ENCODE peak calls at places on chromosomes 1 and 21, in four cellular contexts. S is lung, D is fibroblast of pulmonary artery, N is SK-N-SH. H is an unnamed sample.

GRCh38 chr1:31772669-31773248 is 8.6 kb upstream of the ADGRB2 start:
- DNase-seq in S (no peak), D (no peak), N (no peak), H (no peak)

GRCh38 chr1:184289825-184290550 is 96.8 kb upstream of the C1orf21 start:
- DNase-seq in S (no peak), D (no peak), N (no peak), H (no peak)

GRCh38 chr1:33683913-33684312 is 180.0 kb upstream of the HMGB4 start:
- DNase-seq in S (no peak), D (no peak), N (peak; percentile 87), H (no peak)

GRCh38 chr1:227214170-227214569 is 104.1 kb downstream of the CDC42BPA start:
- DNase-seq in S (no peak), D (no peak), N (no peak), H (no peak)

GRCh38 chr1:24141311-24141997 is 1.5 kb downstream of the IL22RA1 start:
- DNase-seq in S (no peak), D (no peak), N (no peak), H (no peak)

GRCh38 chr21:46603228-46603627 is 1.7 kb downstream of the S100B start:
- DNase-seq in S (no peak), D (no peak), N (no peak), H (no peak)

GRCh38 chr21:33078907-33079582 is 9.1 kb downstream of the OLIG1 start:
- DNase-seq in S (no peak), D (peak; percentile 14), N (no peak), H (no peak)

GRCh38 chr21:41426656-41427311 is 745 bp downstream of the MX1 start:
- DNase-seq in S (no peak), D (no peak), N (peak; percentile 32), H (no peak)

GRCh38 chr1:90964444-90965035 is 57.3 kb downstream of the ZNF644 start:
- DNase-seq in S (no peak), D (peak; percentile 45), N (no peak), H (no peak)

GRCh38 chr1:246161626-246162025 is 345.5 kb downstream of the SMYD3 start:
- DNase-seq in S (no peak), D (peak; percentile 81), N (no peak), H (no peak)

GRCh38 chr1:231934797-231935196 is 308.2 kb downstream of the DISC1 start:
- DNase-seq in S (no peak), D (peak; percentile 68), N (no peak), H (no peak)

GRCh38 chr1:35577071-35577998 is 4.2 kb downstream of the TFAP2E start:
- DNase-seq in S (no peak), D (no peak), N (no peak), H (no peak)

GRCh38 chr1:247295274-247295684 is 36.4 kb downstream of the ZNF496 start:
- DNase-seq in S (no peak), D (peak; percentile 23), N (no peak), H (no peak)

GRCh38 chr1:48761986-48762385 is 14.7 kb downstream of the BEND5 start:
- DNase-seq in S (no peak), D (peak; percentile 4), N (no peak), H (no peak)

GRCh38 chr1:230288641-230289349 is 137.3 kb downstream of the PGBD5 start:
- DNase-seq in S (no peak), D (peak; percentile 23), N (no peak), H (no peak)

GRCh38 chr1:29237906-29238600 is 1.7 kb downstream of the PTPRU start:
- DNase-seq in S (peak; percentile 37), D (peak; percentile 35), N (peak; percentile 80), H (peak; percentile 68)

GRCh38 chr1:101338714-101339430 is 102.1 kb downstream of the S1PR1 start:
- DNase-seq in S (no peak), D (peak; percentile 16), N (no peak), H (no peak)

GRCh38 chr21:26972131-26972707 is 5.3 kb upstream of the ADAMTS5 start:
- DNase-seq in S (no peak), D (no peak), N (no peak), H (no peak)

GRCh38 chr1:159978107-159978398 is 24.0 kb upstream of the SLAMF9 start:
- DNase-seq in S (no peak), D (no peak), N (no peak), H (no peak)

GRCh38 chr1:154765970-154766369 is 104.1 kb downstream of the KCNN3 start:
- DNase-seq in S (no peak), D (peak; percentile 51), N (peak; percentile 68), H (no peak)

GRCh38 chr21:18340387-18340942 is 63.1 kb downstream of the TMPRSS15 start:
- DNase-seq in S (no peak), D (no peak), N (no peak), H (no peak)

GRCh38 chr1:244088161-244088560 is 37.1 kb downstream of the ZBTB18 start:
- DNase-seq in S (no peak), D (no peak), N (no peak), H (no peak)

GRCh38 chr1:77900687-77901293 is 12.4 kb downstream of the NEXN start:
- DNase-seq in S (no peak), D (peak; percentile 77), N (peak; percentile 43), H (no peak)

GRCh38 chr1:12811409-12811784 is 19.8 kb downstream of the PRAMEF11 start:
- DNase-seq in S (no peak), D (no peak), N (no peak), H (no peak)

GRCh38 chr1:103514920-103515503 is 10.5 kb upstream of the RNPC3 start:
- DNase-seq in S (no peak), D (peak; percentile 80), N (peak; percentile 9), H (no peak)

GRCh38 chr1:82979593-82980230 is 1019.2 kb downstream of the TTLL7 start:
- DNase-seq in S (no peak), D (no peak), N (no peak), H (no peak)

GRCh38 chr1:94727846-94728715 is 92.1 kb upstream of the SLC44A3 start:
- DNase-seq in S (no peak), D (peak; percentile 83), N (no peak), H (no peak)

GRCh38 chr1:232856556-232856955 is 51.3 kb downstream of the MAP10 start:
- DNase-seq in S (no peak), D (no peak), N (no peak), H (no peak)

GRCh38 chr1:223492044-223492443 is 98.8 kb downstream of the CCDC185 start:
- DNase-seq in S (peak; percentile 70), D (no peak), N (no peak), H (no peak)

GRCh38 chr1:8422439-8423133 is 104.7 kb downstream of the SLC45A1 start:
- DNase-seq in S (no peak), D (peak; percentile 57), N (peak; percentile 51), H (peak; percentile 35)

GRCh38 chr1:193310569-193310968 is 124.2 kb upstream of the B3GALT2 start:
- DNase-seq in S (no peak), D (no peak), N (no peak), H (no peak)

GRCh38 chr1:243568793-243569192 is 281.2 kb downstream of the AKT3 start:
- DNase-seq in S (no peak), D (no peak), N (no peak), H (no peak)

GRCh38 chr1:220843481-220844011 is 35.7 kb upstream of the HLX start:
- DNase-seq in S (no peak), D (peak; percentile 94), N (no peak), H (no peak)

GRCh38 chr1:31196685-31197084 is 43.0 kb downstream of the NKAIN1 start:
- DNase-seq in S (no peak), D (peak; percentile 51), N (no peak), H (no peak)

GRCh38 chr21:15023782-15024181 is 41.0 kb downstream of the NRIP1 start:
- DNase-seq in S (no peak), D (no peak), N (no peak), H (no peak)

GRCh38 chr21:46243865-46244490 is 15.4 kb upstream of the LSS start:
- DNase-seq in S (no peak), D (no peak), N (no peak), H (no peak)

GRCh38 chr1:1399870-1400575 is 888 bp upstream of the CCNL2 start:
- DNase-seq in S (no peak), D (peak; percentile 29), N (no peak), H (no peak)

GRCh38 chr1:1400576-1401456 is 1.7 kb upstream of the CCNL2 start:
- DNase-seq in S (no peak), D (no peak), N (no peak), H (no peak)

GRCh38 chr1:1403543-1404112 is 3.5 kb downstream of the MRPL20 start:
- DNase-seq in S (no peak), D (no peak), N (no peak), H (no peak)

GRCh38 chr1:1401457-1402010 is 2.4 kb upstream of the CCNL2 start:
- DNase-seq in S (no peak), D (no peak), N (no peak), H (no peak)

GRCh38 chr1:1402081-1402900 is 3.2 kb upstream of the CCNL2 start:
- DNase-seq in S (no peak), D (peak; percentile 72), N (peak; percentile 63), H (peak; percentile 66)
- TF ChIP-seq CTCF in S (no peak), D (peak; percentile 76), N (peak; percentile 70), H (peak; percentile 47)

GRCh38 chr1:114316204-114316603 is 162.5 kb upstream of the SYT6 start:
- DNase-seq in S (no peak), D (no peak), N (no peak), H (no peak)
- TF ChIP-seq CTCF in S (no peak), D (no peak), N (no peak), H (no peak)

GRCh38 chr1:60832372-60832771 is 250.0 kb upstream of the NFIA start:
- DNase-seq in S (no peak), D (no peak), N (no peak), H (no peak)
- TF ChIP-seq CTCF in S (no peak), D (no peak), N (no peak), H (no peak)

GRCh38 chr1:206929509-206929908 is 7.8 kb upstream of the FCMR start:
- DNase-seq in S (no peak), D (no peak), N (no peak), H (no peak)
- TF ChIP-seq CTCF in S (no peak), D (no peak), N (no peak), H (no peak)

H was measured in glutamatergic neuron.